ENCODE peak calls at places on chromosomes 7 and 10, in ten cellular contexts. I, L, Q, R, X, M, B, V, O and E are unnamed samples.

GRCh38 chr7:38506004-38506403 is 125.2 kb downstream of the AMPH start:
- DNase-seq in X (no peak), R (no peak), O (peak; percentile 41), I (no peak), L (no peak), M (no peak), B (no peak), Q (no peak), V (no peak), E (no peak)

GRCh38 chr7:1403844-1404404 is 55.3 kb downstream of the MICALL2 start:
- DNase-seq in B (peak; percentile 86), V (no peak), X (no peak), M (no peak), Q (no peak), L (no peak), R (no peak), O (no peak), I (no peak), E (peak; percentile 62)

GRCh38 chr10:70296406-70296899 is 12.6 kb upstream of the NPFFR1 start:
- DNase-seq in Q (peak; percentile 51), B (peak; percentile 75), R (no peak), I (peak; percentile 86), X (peak; percentile 90), M (no peak), V (peak; percentile 82), L (no peak), O (peak; percentile 56), E (no peak)

GRCh38 chr7:103714377-103714927 is 268.4 kb upstream of the SLC26A5 start:
- DNase-seq in V (no peak), X (no peak), B (no peak), Q (no peak), R (no peak), I (no peak), L (peak; percentile 97), M (no peak), O (no peak), E (peak; percentile 22)

GRCh38 chr7:121960678-121961461 is 87.9 kb downstream of the PTPRZ1 start:
- DNase-seq in R (no peak), M (no peak), V (peak; percentile 90), O (peak; percentile 42), I (no peak), X (no peak), L (no peak), B (peak; percentile 64), Q (peak; percentile 58), E (no peak)

GRCh38 chr10:124493191-124493936 is 31.7 kb downstream of the LHPP start:
- DNase-seq in M (no peak), R (no peak), Q (no peak), V (no peak), X (no peak), O (no peak), I (peak; percentile 30), L (no peak), B (no peak), E (no peak)

GRCh38 chr10:18104223-18104872 is 35.9 kb upstream of the CACNB2 start:
- DNase-seq in Q (no peak), O (no peak), R (peak; percentile 17), M (peak; percentile 54), X (peak; percentile 68), V (peak; percentile 22), B (peak; percentile 56), I (peak; percentile 54), L (peak; percentile 10), E (peak; percentile 74)

GRCh38 chr10:79983286-79983909 is 34.5 kb upstream of the SFTPD start:
- DNase-seq in L (no peak), Q (no peak), M (no peak), I (no peak), B (no peak), X (no peak), O (no peak), V (no peak), R (no peak), E (no peak)

GRCh38 chr7:46600340-46600739 is 679.3 kb upstream of the IGFBP3 start:
- DNase-seq in I (no peak), V (no peak), O (peak; percentile 77), M (no peak), B (no peak), X (no peak), L (no peak), R (no peak), Q (peak; percentile 74), E (no peak)

GRCh38 chr7:80335473-80336232 is 176.2 kb downstream of the GNAT3 start:
- DNase-seq in R (no peak), Q (peak; percentile 35), V (no peak), B (no peak), I (no peak), O (no peak), L (no peak), X (no peak), M (no peak), E (no peak)